ENCODE peak calls at places on chromosomes 6 and 20, in ten cellular contexts. One of them, this sample, is unnamed.

GRCh38 chr6:169536446-169537170 is 165.2 kb downstream of the WDR27 start:
- DNase-seq in left ventricle myocardium inferior: no peak
- DNase-seq in effector memory CD4-positive, alpha-beta T cell: no peak
- DNase-seq in non-pigmented ciliary epithelial cell: peak
- DNase-seq in stimulated activated CD4-positive, alpha-beta T cell treated with anti-CD3 and anti-CD28 coated beads, Interleukin-2, amount 100 ng/mL, for 48 hours: no peak
- DNase-seq in iris pigment epithelial cell: peak
- DNase-seq in NAMALWA: no peak
- DNase-seq in AG09309: peak
- DNase-seq in skeletal muscle cell: peak
- DNase-seq in AG10803: peak
- DNase-seq in this sample: no peak

GRCh38 chr6:31730631-31731086 is 1.6 kb upstream of the DDAH2 start:
- DNase-seq in left ventricle myocardium inferior: no peak
- DNase-seq in effector memory CD4-positive, alpha-beta T cell: no peak
- DNase-seq in non-pigmented ciliary epithelial cell: no peak
- DNase-seq in stimulated activated CD4-positive, alpha-beta T cell treated with anti-CD3 and anti-CD28 coated beads, Interleukin-2, amount 100 ng/mL, for 48 hours: no peak
- DNase-seq in iris pigment epithelial cell: no peak
- DNase-seq in NAMALWA: no peak
- DNase-seq in AG09309: no peak
- DNase-seq in skeletal muscle cell: no peak
- DNase-seq in AG10803: no peak
- DNase-seq in this sample: no peak

GRCh38 chr6:134683783-134684765 is 265.8 kb downstream of the ALDH8A1 start:
- DNase-seq in left ventricle myocardium inferior: no peak
- DNase-seq in effector memory CD4-positive, alpha-beta T cell: no peak
- DNase-seq in non-pigmented ciliary epithelial cell: no peak
- DNase-seq in stimulated activated CD4-positive, alpha-beta T cell treated with anti-CD3 and anti-CD28 coated beads, Interleukin-2, amount 100 ng/mL, for 48 hours: no peak
- DNase-seq in iris pigment epithelial cell: peak
- DNase-seq in NAMALWA: no peak
- DNase-seq in AG09309: no peak
- DNase-seq in skeletal muscle cell: no peak
- DNase-seq in AG10803: peak
- DNase-seq in this sample: no peak

GRCh38 chr20:47493954-47494293 is 7.8 kb upstream of the NCOA3 start:
- DNase-seq in left ventricle myocardium inferior: no peak
- DNase-seq in effector memory CD4-positive, alpha-beta T cell: no peak
- DNase-seq in non-pigmented ciliary epithelial cell: no peak
- DNase-seq in stimulated activated CD4-positive, alpha-beta T cell treated with anti-CD3 and anti-CD28 coated beads, Interleukin-2, amount 100 ng/mL, for 48 hours: no peak
- DNase-seq in iris pigment epithelial cell: no peak
- DNase-seq in NAMALWA: no peak
- DNase-seq in AG09309: no peak
- DNase-seq in skeletal muscle cell: no peak
- DNase-seq in AG10803: no peak
- DNase-seq in this sample: no peak

GRCh38 chr6:13513606-13514502 is 26.5 kb upstream of the GFOD1 start:
- DNase-seq in left ventricle myocardium inferior: no peak
- DNase-seq in effector memory CD4-positive, alpha-beta T cell: no peak
- DNase-seq in non-pigmented ciliary epithelial cell: no peak
- DNase-seq in stimulated activated CD4-positive, alpha-beta T cell treated with anti-CD3 and anti-CD28 coated beads, Interleukin-2, amount 100 ng/mL, for 48 hours: no peak
- DNase-seq in iris pigment epithelial cell: no peak
- DNase-seq in NAMALWA: no peak
- DNase-seq in AG09309: no peak
- DNase-seq in skeletal muscle cell: no peak
- DNase-seq in AG10803: peak
- DNase-seq in this sample: no peak

GRCh38 chr20:49672109-49672681 is 41.5 kb downstream of the B4GALT5 start:
- DNase-seq in left ventricle myocardium inferior: no peak
- DNase-seq in effector memory CD4-positive, alpha-beta T cell: no peak
- DNase-seq in non-pigmented ciliary epithelial cell: no peak
- DNase-seq in stimulated activated CD4-positive, alpha-beta T cell treated with anti-CD3 and anti-CD28 coated beads, Interleukin-2, amount 100 ng/mL, for 48 hours: no peak
- DNase-seq in iris pigment epithelial cell: no peak
- DNase-seq in NAMALWA: peak
- DNase-seq in AG09309: no peak
- DNase-seq in skeletal muscle cell: no peak
- DNase-seq in AG10803: no peak
- DNase-seq in this sample: no peak

GRCh38 chr20:58702859-58703648 is 10.5 kb downstream of the NPEPL1 start:
- DNase-seq in left ventricle myocardium inferior: peak
- DNase-seq in effector memory CD4-positive, alpha-beta T cell: no peak
- DNase-seq in non-pigmented ciliary epithelial cell: no peak
- DNase-seq in stimulated activated CD4-positive, alpha-beta T cell treated with anti-CD3 and anti-CD28 coated beads, Interleukin-2, amount 100 ng/mL, for 48 hours: no peak
- DNase-seq in iris pigment epithelial cell: no peak
- DNase-seq in NAMALWA: no peak
- DNase-seq in AG09309: no peak
- DNase-seq in skeletal muscle cell: no peak
- DNase-seq in AG10803: no peak
- DNase-seq in this sample: no peak

GRCh38 chr6:5497896-5498578 is 236.7 kb downstream of the FARS2 start:
- DNase-seq in left ventricle myocardium inferior: no peak
- DNase-seq in effector memory CD4-positive, alpha-beta T cell: no peak
- DNase-seq in non-pigmented ciliary epithelial cell: peak
- DNase-seq in stimulated activated CD4-positive, alpha-beta T cell treated with anti-CD3 and anti-CD28 coated beads, Interleukin-2, amount 100 ng/mL, for 48 hours: no peak
- DNase-seq in iris pigment epithelial cell: peak
- DNase-seq in NAMALWA: no peak
- DNase-seq in AG09309: peak
- DNase-seq in skeletal muscle cell: peak
- DNase-seq in AG10803: peak
- DNase-seq in this sample: no peak

GRCh38 chr6:116008470-116009229 is 52.0 kb downstream of the FRK start:
- DNase-seq in left ventricle myocardium inferior: no peak
- DNase-seq in effector memory CD4-positive, alpha-beta T cell: no peak
- DNase-seq in non-pigmented ciliary epithelial cell: peak
- DNase-seq in stimulated activated CD4-positive, alpha-beta T cell treated with anti-CD3 and anti-CD28 coated beads, Interleukin-2, amount 100 ng/mL, for 48 hours: no peak
- DNase-seq in iris pigment epithelial cell: peak
- DNase-seq in NAMALWA: peak
- DNase-seq in AG09309: no peak
- DNase-seq in skeletal muscle cell: peak
- DNase-seq in AG10803: peak
- DNase-seq in this sample: no peak

GRCh38 chr20:35615667-35616464 is at the start of gene SPAG4:
- DNase-seq in left ventricle myocardium inferior: peak
- DNase-seq in effector memory CD4-positive, alpha-beta T cell: peak
- DNase-seq in non-pigmented ciliary epithelial cell: peak
- DNase-seq in stimulated activated CD4-positive, alpha-beta T cell treated with anti-CD3 and anti-CD28 coated beads, Interleukin-2, amount 100 ng/mL, for 48 hours: peak
- DNase-seq in iris pigment epithelial cell: peak
- DNase-seq in NAMALWA: peak
- DNase-seq in AG09309: no peak
- DNase-seq in skeletal muscle cell: peak
- DNase-seq in AG10803: no peak
- DNase-seq in this sample: peak

GRCh38 chr6:120945905-120946594 is 388.2 kb downstream of the TBC1D32 start:
- DNase-seq in left ventricle myocardium inferior: no peak
- DNase-seq in effector memory CD4-positive, alpha-beta T cell: no peak
- DNase-seq in non-pigmented ciliary epithelial cell: no peak
- DNase-seq in stimulated activated CD4-positive, alpha-beta T cell treated with anti-CD3 and anti-CD28 coated beads, Interleukin-2, amount 100 ng/mL, for 48 hours: no peak
- DNase-seq in iris pigment epithelial cell: no peak
- DNase-seq in NAMALWA: no peak
- DNase-seq in AG09309: no peak
- DNase-seq in skeletal muscle cell: no peak
- DNase-seq in AG10803: no peak
- DNase-seq in this sample: no peak

GRCh38 chr20:59013031-59013951 is 5.9 kb upstream of the TUBB1 start:
- DNase-seq in left ventricle myocardium inferior: no peak
- DNase-seq in effector memory CD4-positive, alpha-beta T cell: no peak
- DNase-seq in non-pigmented ciliary epithelial cell: no peak
- DNase-seq in stimulated activated CD4-positive, alpha-beta T cell treated with anti-CD3 and anti-CD28 coated beads, Interleukin-2, amount 100 ng/mL, for 48 hours: no peak
- DNase-seq in iris pigment epithelial cell: no peak
- DNase-seq in NAMALWA: no peak
- DNase-seq in AG09309: no peak
- DNase-seq in skeletal muscle cell: no peak
- DNase-seq in AG10803: no peak
- DNase-seq in this sample: peak

GRCh38 chr6:4986999-4987398 is 16.8 kb downstream of the RPP40 start:
- DNase-seq in left ventricle myocardium inferior: no peak
- DNase-seq in effector memory CD4-positive, alpha-beta T cell: no peak
- DNase-seq in non-pigmented ciliary epithelial cell: no peak
- DNase-seq in stimulated activated CD4-positive, alpha-beta T cell treated with anti-CD3 and anti-CD28 coated beads, Interleukin-2, amount 100 ng/mL, for 48 hours: no peak
- DNase-seq in iris pigment epithelial cell: no peak
- DNase-seq in NAMALWA: no peak
- DNase-seq in AG09309: no peak
- DNase-seq in skeletal muscle cell: no peak
- DNase-seq in AG10803: no peak
- DNase-seq in this sample: no peak

GRCh38 chr20:6590891-6591679 is 176.4 kb upstream of the BMP2 start:
- DNase-seq in left ventricle myocardium inferior: no peak
- DNase-seq in effector memory CD4-positive, alpha-beta T cell: no peak
- DNase-seq in non-pigmented ciliary epithelial cell: no peak
- DNase-seq in stimulated activated CD4-positive, alpha-beta T cell treated with anti-CD3 and anti-CD28 coated beads, Interleukin-2, amount 100 ng/mL, for 48 hours: no peak
- DNase-seq in iris pigment epithelial cell: peak
- DNase-seq in NAMALWA: no peak
- DNase-seq in AG09309: peak
- DNase-seq in skeletal muscle cell: peak
- DNase-seq in AG10803: peak
- DNase-seq in this sample: no peak

GRCh38 chr6:4253604-4254211 is 118.3 kb upstream of the ECI2 start:
- DNase-seq in left ventricle myocardium inferior: no peak
- DNase-seq in effector memory CD4-positive, alpha-beta T cell: no peak
- DNase-seq in non-pigmented ciliary epithelial cell: no peak
- DNase-seq in stimulated activated CD4-positive, alpha-beta T cell treated with anti-CD3 and anti-CD28 coated beads, Interleukin-2, amount 100 ng/mL, for 48 hours: no peak
- DNase-seq in iris pigment epithelial cell: peak
- DNase-seq in NAMALWA: no peak
- DNase-seq in AG09309: peak
- DNase-seq in skeletal muscle cell: peak
- DNase-seq in AG10803: peak
- DNase-seq in this sample: no peak

GRCh38 chr20:18057994-18058349 is 256 bp upstream of the OVOL2 start:
- DNase-seq in left ventricle myocardium inferior: no peak
- DNase-seq in effector memory CD4-positive, alpha-beta T cell: no peak
- DNase-seq in non-pigmented ciliary epithelial cell: no peak
- DNase-seq in stimulated activated CD4-positive, alpha-beta T cell treated with anti-CD3 and anti-CD28 coated beads, Interleukin-2, amount 100 ng/mL, for 48 hours: no peak
- DNase-seq in iris pigment epithelial cell: no peak
- DNase-seq in NAMALWA: no peak
- DNase-seq in AG09309: no peak
- DNase-seq in skeletal muscle cell: no peak
- DNase-seq in AG10803: no peak
- DNase-seq in this sample: no peak

GRCh38 chr6:140636698-140637402 is 1262.4 kb upstream of the CITED2 start:
- DNase-seq in left ventricle myocardium inferior: no peak
- DNase-seq in effector memory CD4-positive, alpha-beta T cell: no peak
- DNase-seq in non-pigmented ciliary epithelial cell: no peak
- DNase-seq in stimulated activated CD4-positive, alpha-beta T cell treated with anti-CD3 and anti-CD28 coated beads, Interleukin-2, amount 100 ng/mL, for 48 hours: no peak
- DNase-seq in iris pigment epithelial cell: peak
- DNase-seq in NAMALWA: no peak
- DNase-seq in AG09309: no peak
- DNase-seq in skeletal muscle cell: no peak
- DNase-seq in AG10803: no peak
- DNase-seq in this sample: no peak

GRCh38 chr6:99841297-99841696 is 152.7 kb downstream of the MCHR2 start:
- DNase-seq in left ventricle myocardium inferior: no peak
- DNase-seq in effector memory CD4-positive, alpha-beta T cell: no peak
- DNase-seq in non-pigmented ciliary epithelial cell: no peak
- DNase-seq in stimulated activated CD4-positive, alpha-beta T cell treated with anti-CD3 and anti-CD28 coated beads, Interleukin-2, amount 100 ng/mL, for 48 hours: no peak
- DNase-seq in iris pigment epithelial cell: no peak
- DNase-seq in NAMALWA: no peak
- DNase-seq in AG09309: no peak
- DNase-seq in skeletal muscle cell: no peak
- DNase-seq in AG10803: no peak
- DNase-seq in this sample: no peak

GRCh38 chr6:69835414-69836179 is 30.8 kb upstream of the COL19A1 start:
- DNase-seq in left ventricle myocardium inferior: no peak
- DNase-seq in effector memory CD4-positive, alpha-beta T cell: no peak
- DNase-seq in non-pigmented ciliary epithelial cell: peak
- DNase-seq in stimulated activated CD4-positive, alpha-beta T cell treated with anti-CD3 and anti-CD28 coated beads, Interleukin-2, amount 100 ng/mL, for 48 hours: no peak
- DNase-seq in iris pigment epithelial cell: peak
- DNase-seq in NAMALWA: peak
- DNase-seq in AG09309: peak
- DNase-seq in skeletal muscle cell: peak
- DNase-seq in AG10803: peak
- DNase-seq in this sample: no peak

GRCh38 chr20:3315110-3315509 is 76.1 kb upstream of the SLC4A11 start:
- DNase-seq in left ventricle myocardium inferior: no peak
- DNase-seq in effector memory CD4-positive, alpha-beta T cell: no peak
- DNase-seq in non-pigmented ciliary epithelial cell: no peak
- DNase-seq in stimulated activated CD4-positive, alpha-beta T cell treated with anti-CD3 and anti-CD28 coated beads, Interleukin-2, amount 100 ng/mL, for 48 hours: no peak
- DNase-seq in iris pigment epithelial cell: no peak
- DNase-seq in NAMALWA: no peak
- DNase-seq in AG09309: no peak
- DNase-seq in skeletal muscle cell: no peak
- DNase-seq in AG10803: peak
- DNase-seq in this sample: no peak

GRCh38 chr20:61865353-61865752 is 200.3 kb downstream of the TAF4 start:
- DNase-seq in left ventricle myocardium inferior: no peak
- DNase-seq in effector memory CD4-positive, alpha-beta T cell: no peak
- DNase-seq in non-pigmented ciliary epithelial cell: no peak
- DNase-seq in stimulated activated CD4-positive, alpha-beta T cell treated with anti-CD3 and anti-CD28 coated beads, Interleukin-2, amount 100 ng/mL, for 48 hours: no peak
- DNase-seq in iris pigment epithelial cell: no peak
- DNase-seq in NAMALWA: no peak
- DNase-seq in AG09309: no peak
- DNase-seq in skeletal muscle cell: no peak
- DNase-seq in AG10803: no peak
- DNase-seq in this sample: no peak

This sample was measured in natural killer cell.